ENCODE peak calls at places on chromosomes 3 and 15, in four cellular contexts. A is A549, W is GM12878, V is HepG2. S is an unnamed sample.

GRCh38 chr3:184480831-184481230 is 80.8 kb upstream of the EPHB3 start:
- DNase-seq in A (no peak), W (no peak), V (no peak), S (no peak)

GRCh38 chr3:32831062-32831461 is 13.3 kb downstream of the TRIM71 start:
- DNase-seq in A (no peak), W (no peak), V (no peak), S (no peak)

GRCh38 chr15:38391186-38391585 is 62.7 kb upstream of the FAM98B start:
- DNase-seq in A (no peak), W (no peak), V (no peak), S (no peak)

GRCh38 chr15:81666828-81667227 is 292.8 kb upstream of the TMC3 start:
- DNase-seq in A (no peak), W (peak), V (no peak), S (no peak)

GRCh38 chr3:58150800-58151199 is 60.0 kb downstream of the DNASE1L3 start:
- DNase-seq in A (no peak), W (no peak), V (no peak), S (no peak)

GRCh38 chr3:149377408-149378111 is at the start of gene TM4SF1:
- DNase-seq in A (peak), W (no peak), V (peak), S (no peak)

GRCh38 chr15:96124436-96124835 is 206.1 kb upstream of the NR2F2 start:
- DNase-seq in A (no peak), W (no peak), V (no peak), S (no peak)

GRCh38 chr3:9455596-9455995 is 58.2 kb downstream of the SETD5 start:
- DNase-seq in A (no peak), W (no peak), V (no peak), S (no peak)

GRCh38 chr15:56871867-56872266 is 46.6 kb upstream of the TCF12 start:
- DNase-seq in A (no peak), W (no peak), V (no peak), S (no peak)

GRCh38 chr15:74337146-74337545 is 30.3 kb downstream of the CYP11A1 start:
- DNase-seq in A (no peak), W (no peak), V (no peak), S (no peak)

GRCh38 chr15:58095415-58095814 is 29.9 kb upstream of the ALDH1A2 start:
- DNase-seq in A (no peak), W (no peak), V (no peak), S (no peak)

GRCh38 chr15:37053070-37053653 is 47.2 kb downstream of the MEIS2 start:
- DNase-seq in A (no peak), W (no peak), V (no peak), S (no peak)

GRCh38 chr3:45011756-45012441 is 14.2 kb upstream of the CLEC3B start:
- DNase-seq in A (no peak), W (no peak), V (no peak), S (no peak)

GRCh38 chr3:130892759-130893239 is 1.1 kb upstream of the ATP2C1 start:
- DNase-seq in A (peak), W (peak), V (peak), S (peak)

GRCh38 chr15:91118796-91119590 is 18.9 kb downstream of the SV2B start:
- DNase-seq in A (no peak), W (no peak), V (no peak), S (no peak)

GRCh38 chr15:89888214-89888804 is 5.5 kb downstream of the AP3S2 start:
- DNase-seq in A (peak), W (no peak), V (peak), S (no peak)

GRCh38 chr3:94735354-94735753 is 672.5 kb downstream of the NSUN3 start:
- DNase-seq in A (no peak), W (no peak), V (no peak), S (no peak)

GRCh38 chr3:195800240-195800639 is 11.5 kb downstream of the MUC4 start:
- DNase-seq in A (no peak), W (no peak), V (no peak), S (no peak)

GRCh38 chr15:101651753-101652097 is 456 bp downstream of the TM2D3 start:
- DNase-seq in A (peak), W (no peak), V (peak), S (no peak)

GRCh38 chr3:31185004-31185357 is 290.5 kb upstream of the GADL1 start:
- DNase-seq in A (no peak), W (no peak), V (no peak), S (no peak)

GRCh38 chr3:47612178-47612577 is 33.5 kb upstream of the CSPG5 start:
- DNase-seq in A (no peak), W (no peak), V (no peak), S (no peak)

GRCh38 chr3:55936549-55937052 is 449.5 kb upstream of the WNT5A start:
- DNase-seq in A (no peak), W (no peak), V (no peak), S (no peak)

GRCh38 chr3:106204160-106204868 is 335.5 kb upstream of the CBLB start:
- DNase-seq in A (no peak), W (no peak), V (no peak), S (no peak)

GRCh38 chr15:61794881-61795280 is 265.4 kb downstream of the VPS13C start:
- DNase-seq in A (no peak), W (no peak), V (no peak), S (no peak)

GRCh38 chr3:51817375-51817774 is 38.3 kb upstream of the IQCF6 start:
- DNase-seq in A (no peak), W (no peak), V (no peak), S (no peak)

GRCh38 chr15:43286074-43286473 is 19.3 kb upstream of the TGM5 start:
- DNase-seq in A (no peak), W (no peak), V (no peak), S (no peak)

GRCh38 chr15:93882133-93882532 is 349.2 kb upstream of the MCTP2 start:
- DNase-seq in A (no peak), W (no peak), V (no peak), S (no peak)

GRCh38 chr3:49132437-49133225 is at the start of gene LAMB2:
- DNase-seq in A (peak), W (no peak), V (peak), S (peak)

GRCh38 chr3:126259411-126260391 is 79.3 kb upstream of the ALDH1L1 start:
- DNase-seq in A (no peak), W (no peak), V (peak), S (peak)

GRCh38 chr3:146968204-146968651 is 363.1 kb upstream of the PLSCR5 start:
- DNase-seq in A (no peak), W (no peak), V (no peak), S (no peak)

GRCh38 chr3:152176998-152177397 is 91.7 kb upstream of the MBNL1 start:
- DNase-seq in A (no peak), W (no peak), V (no peak), S (no peak)

GRCh38 chr3:152176241-152176640 is 92.5 kb upstream of the MBNL1 start:
- DNase-seq in A (no peak), W (no peak), V (no peak), S (no peak)

GRCh38 chr3:152174876-152175575 is 93.7 kb upstream of the MBNL1 start:
- DNase-seq in A (no peak), W (no peak), V (no peak), S (no peak)

GRCh38 chr3:152173627-152174026 is 95.1 kb upstream of the MBNL1 start:
- DNase-seq in A (no peak), W (no peak), V (no peak), S (no peak)

GRCh38 chr3:152175576-152175883 is 93.2 kb upstream of the MBNL1 start:
- DNase-seq in A (no peak), W (no peak), V (no peak), S (no peak)
- TF ChIP-seq PBX3 in A (no peak), W (no peak), V (no peak), S (peak)

DNA sequence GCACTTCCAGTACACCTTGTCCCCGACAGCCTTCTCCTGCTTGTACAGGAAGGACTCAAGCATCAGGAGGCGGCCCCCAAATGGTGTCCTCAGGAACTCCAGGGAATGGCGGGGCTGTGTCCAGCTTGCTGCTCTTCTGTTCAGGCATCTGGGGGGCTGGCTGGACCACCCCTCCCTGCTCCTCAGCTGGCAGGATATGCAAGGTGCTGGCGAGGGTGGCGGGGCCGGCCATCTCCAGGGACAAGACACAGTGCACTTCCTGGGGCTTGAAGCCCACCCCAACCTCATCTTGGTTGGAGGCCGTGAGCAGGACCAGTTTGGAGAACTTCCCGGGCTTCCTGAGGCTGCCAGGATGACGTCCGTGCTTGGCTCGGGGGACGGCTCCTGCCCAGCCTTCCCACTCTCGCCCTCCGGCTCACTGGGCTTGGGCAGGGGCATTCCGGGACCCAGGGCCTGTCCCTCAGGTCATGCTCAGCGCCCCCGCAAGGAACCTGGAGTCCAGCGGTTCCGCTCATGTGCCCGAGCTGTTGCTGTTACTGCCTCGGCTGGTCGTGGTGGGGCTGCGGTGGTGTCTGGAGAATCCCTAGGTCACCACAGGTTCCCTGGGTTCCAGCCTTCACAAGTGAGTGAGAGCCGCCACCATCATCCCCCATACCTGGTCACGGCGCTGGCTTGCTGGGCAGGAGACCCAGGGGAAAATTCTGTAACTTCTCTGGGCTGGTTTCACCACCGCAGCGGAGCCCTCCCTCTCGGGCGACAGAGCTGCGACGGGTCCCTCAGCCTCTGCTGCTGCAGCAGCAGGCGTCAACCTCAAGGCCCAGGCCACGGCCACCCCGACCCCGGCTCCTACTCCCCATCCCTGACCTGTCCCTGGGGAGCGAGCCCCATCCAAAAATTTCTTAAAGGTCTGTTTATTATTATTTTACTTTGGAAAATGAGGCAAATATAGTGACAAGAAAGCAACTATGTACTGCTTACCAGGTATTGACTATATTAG is 82.8 kb upstream of the FXR1 start:
- DNase-seq in A (no peak), W (no peak), V (no peak), S (no peak)
- TF ChIP-seq PBX3 in A (no peak), W (no peak), V (no peak), S (no peak)

GRCh38 chr3:71247948-71248315 is 335.6 kb downstream of the FOXP1 start:
- DNase-seq in A (no peak), W (no peak), V (no peak), S (no peak)
- TF ChIP-seq PBX3 in A (no peak), W (no peak), V (no peak), S (no peak)

DNA sequence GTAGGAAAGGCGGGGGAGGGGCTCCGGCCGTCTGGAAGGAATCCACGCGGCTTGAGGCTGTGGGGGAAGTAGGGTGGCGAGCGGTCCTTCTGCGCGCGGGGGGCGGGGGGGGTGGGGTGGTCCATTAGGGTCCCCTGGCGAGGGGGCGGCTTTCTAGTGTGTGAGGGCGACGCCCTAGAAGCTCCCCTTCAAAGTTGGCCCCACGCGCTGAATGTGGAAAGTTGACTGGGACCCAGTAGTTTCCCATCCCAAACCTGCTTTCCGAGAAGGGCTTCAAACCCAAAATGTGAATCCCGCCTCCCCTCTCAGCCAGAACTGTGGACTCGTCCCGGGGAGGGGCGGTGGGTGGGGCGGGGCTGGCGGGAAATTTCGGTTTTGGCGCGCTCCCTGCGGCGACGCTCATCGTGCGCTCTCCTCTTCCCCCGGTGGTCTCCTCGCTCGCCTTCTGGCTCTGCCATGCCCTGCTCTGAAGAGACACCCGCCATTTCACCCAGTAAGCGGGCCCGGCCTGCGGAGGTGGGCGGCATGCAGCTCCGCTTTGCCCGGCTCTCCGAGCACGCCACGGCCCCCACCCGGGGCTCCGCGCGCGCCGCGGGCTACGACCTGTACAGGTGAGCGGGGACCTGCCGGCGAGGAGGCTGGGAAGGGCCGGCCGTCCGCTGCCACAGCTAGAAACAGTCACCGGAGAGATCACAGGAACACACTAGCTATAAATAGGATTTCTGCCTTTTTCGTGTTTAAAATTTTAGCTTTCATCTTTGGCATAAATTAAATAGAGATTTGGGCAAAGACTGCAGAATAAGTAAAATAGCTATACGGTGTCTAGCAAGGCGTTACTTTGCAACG is 790 bp downstream of the DUT start:
- DNase-seq in A (peak), W (no peak), V (peak), S (peak)
- TF ChIP-seq PBX3 in A (no peak), W (no peak), V (no peak), S (peak)

GRCh38 chr3:75224419-75224818 is 439.7 kb upstream of the FRG2C start:
- DNase-seq in A (no peak), W (no peak), V (no peak), S (no peak)
- TF ChIP-seq PBX3 in A (no peak), W (no peak), V (no peak), S (no peak)

DNA sequence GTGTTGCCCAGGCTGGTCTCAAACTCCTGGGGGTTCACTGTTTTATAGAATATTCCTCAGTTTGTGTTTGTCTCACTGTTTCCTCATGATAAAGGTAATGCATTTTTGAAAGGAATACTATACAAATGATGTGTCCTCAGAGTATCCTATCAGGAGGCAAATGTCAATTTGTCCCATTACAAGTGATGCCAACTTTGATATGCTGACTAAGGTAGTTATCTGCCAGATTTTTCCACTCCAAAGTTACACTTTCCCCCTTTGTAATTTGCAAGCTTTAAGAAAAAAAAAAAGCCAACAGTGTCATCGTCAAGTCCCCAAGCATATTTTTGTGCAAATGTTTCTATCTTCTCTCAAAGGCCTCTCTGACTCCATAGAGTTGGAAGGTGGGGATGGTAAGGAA is 9.0 kb downstream of the EIF5A2 start:
- DNase-seq in A (no peak), W (no peak), V (no peak), S (no peak)
- TF ChIP-seq PBX3 in A (no peak), W (no peak), V (no peak), S (no peak)